ENCODE peak calls at places on chromosomes 3 and 15, in six cellular contexts. A, S, N, Q, V and E are unnamed samples.

GRCh38 chr3:160486459-160486869 is 36.9 kb upstream of the TRIM59 start:
- DNase-seq in A (no peak), S (peak; percentile 74), N (peak; percentile 66), Q (peak; percentile 27), V (no peak), E (no peak)

GRCh38 chr3:122789585-122790273 is 3.9 kb downstream of the HSPBAP1 start:
- DNase-seq in A (no peak), S (no peak), N (no peak), Q (no peak), V (no peak), E (no peak)

GRCh38 chr15:59105839-59106238 is 893 bp downstream of the CCNB2 start:
- DNase-seq in A (no peak), S (no peak), N (peak; percentile 11), Q (no peak), V (no peak), E (no peak)

GRCh38 chr3:85835857-85836470 is 877.2 kb downstream of the CADM2 start:
- DNase-seq in A (no peak), S (no peak), N (no peak), Q (no peak), V (no peak), E (no peak)

GRCh38 chr15:66701422-66702034 is 508 bp upstream of the SMAD6 start:
- DNase-seq in A (no peak), S (peak; percentile 79), N (peak; percentile 45), Q (no peak), V (peak; percentile 54), E (peak; percentile 76)

GRCh38 chr3:52230889-52231499 is 5.5 kb upstream of the TLR9 start:
- DNase-seq in A (no peak), S (no peak), N (no peak), Q (no peak), V (no peak), E (no peak)

GRCh38 chr3:109930592-109930991 is 593.2 kb upstream of the DPPA4 start:
- DNase-seq in A (no peak), S (no peak), N (no peak), Q (no peak), V (no peak), E (no peak)

GRCh38 chr3:72753495-72753894 is 94.8 kb downstream of the SHQ1 start:
- DNase-seq in A (no peak), S (no peak), N (no peak), Q (no peak), V (peak; percentile 29), E (no peak)

GRCh38 chr15:42891569-42891968 is 29.0 kb downstream of the TTBK2 start:
- DNase-seq in A (no peak), S (peak; percentile 37), N (no peak), Q (no peak), V (no peak), E (no peak)

GRCh38 chr15:33913459-33913858 is 54.8 kb upstream of the CHRM5 start:
- DNase-seq in A (no peak), S (no peak), N (no peak), Q (no peak), V (no peak), E (no peak)

GRCh38 chr15:74857671-74858365 is 14.9 kb upstream of the ULK3 start:
- DNase-seq in A (no peak), S (no peak), N (no peak), Q (no peak), V (no peak), E (no peak)

GRCh38 chr3:13581485-13582365 is 32.8 kb downstream of the FBLN2 start:
- DNase-seq in A (no peak), S (peak; percentile 66), N (no peak), Q (peak; percentile 69), V (no peak), E (no peak)

GRCh38 chr15:63998489-63998888 is 47.8 kb downstream of the DAPK2 start:
- DNase-seq in A (no peak), S (no peak), N (no peak), Q (no peak), V (peak; percentile 4), E (no peak)

GRCh38 chr15:64000183-64000710 is 46.0 kb downstream of the DAPK2 start:
- DNase-seq in A (no peak), S (no peak), N (no peak), Q (no peak), V (no peak), E (no peak)

GRCh38 chr15:63999177-63999576 is 47.1 kb downstream of the DAPK2 start:
- DNase-seq in A (no peak), S (no peak), N (no peak), Q (no peak), V (no peak), E (no peak)

GRCh38 chr15:64003182-64003581 is 43.1 kb downstream of the DAPK2 start:
- DNase-seq in A (no peak), S (no peak), N (no peak), Q (no peak), V (no peak), E (no peak)

DNA sequence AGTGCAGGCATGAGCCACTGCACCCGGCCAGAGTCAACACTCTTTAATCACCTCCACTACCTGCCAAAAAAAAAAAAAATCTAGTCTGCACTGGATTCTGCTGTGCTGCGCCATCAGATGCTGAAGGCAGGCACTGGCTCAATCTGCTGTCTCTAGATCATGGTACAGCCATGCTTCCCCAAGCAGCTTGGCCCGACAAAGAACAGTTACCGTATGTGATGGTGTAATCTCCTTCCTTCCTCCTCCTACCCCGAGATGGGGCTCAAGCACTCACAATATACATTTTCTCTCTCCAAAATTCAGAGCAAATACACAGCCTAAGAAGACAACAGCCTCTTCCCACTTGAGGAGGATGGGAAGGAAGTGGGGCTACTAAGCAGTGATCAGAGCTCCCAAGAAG is 45.1 kb downstream of the DAPK2 start:
- DNase-seq in A (no peak), S (no peak), N (no peak), Q (no peak), V (no peak), E (no peak)
- TF ChIP-seq CTCF in A (no peak), S (no peak), N (no peak), Q (no peak), V (no peak), E (no peak)

GRCh38 chr3:141394560-141394959 is 26.3 kb downstream of the ZBTB38 start:
- DNase-seq in A (no peak), S (no peak), N (no peak), Q (no peak), V (no peak), E (no peak)
- TF ChIP-seq CTCF in A (no peak), S (no peak), N (no peak), Q (no peak), V (no peak), E (no peak)

DNA sequence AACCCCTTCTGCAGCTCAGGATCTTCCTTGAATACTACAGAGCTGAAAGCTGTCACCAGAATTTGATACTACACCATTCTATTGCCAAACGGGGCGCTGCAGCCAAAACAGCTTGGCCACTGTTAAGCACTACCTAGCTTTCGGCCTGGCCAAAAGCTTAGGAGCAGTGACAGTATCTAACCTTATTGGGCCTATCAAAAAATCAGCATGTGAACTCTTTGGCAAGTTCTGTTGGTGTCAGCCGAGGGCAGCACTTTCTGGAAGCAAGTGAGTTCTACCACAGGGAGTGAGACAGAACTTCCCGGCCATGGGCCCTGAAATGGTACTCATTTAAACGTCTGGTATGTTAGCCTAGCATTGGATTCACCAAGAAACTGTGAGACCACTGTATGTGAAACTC is 16.1 kb upstream of the GYG1 start:
- DNase-seq in A (peak; percentile 33), S (no peak), N (no peak), Q (no peak), V (no peak), E (no peak)
- TF ChIP-seq CTCF in A (no peak), S (no peak), N (no peak), Q (no peak), V (no peak), E (no peak)

GRCh38 chr3:127000128-127000527 is 17.2 kb downstream of the PLXNA1 start:
- DNase-seq in A (no peak), S (no peak), N (no peak), Q (no peak), V (no peak), E (no peak)

GRCh38 chr3:127002195-127003174 is 19.6 kb downstream of the PLXNA1 start:
- DNase-seq in A (peak; percentile 88), S (peak; percentile 93), N (no peak), Q (peak; percentile 72), V (peak; percentile 55), E (peak; percentile 84)

GRCh38 chr3:127003175-127003555 is 20.2 kb downstream of the PLXNA1 start:
- DNase-seq in A (no peak), S (no peak), N (no peak), Q (no peak), V (no peak), E (no peak)

GRCh38 chr3:127000792-127001191 is 17.9 kb downstream of the PLXNA1 start:
- DNase-seq in A (no peak), S (no peak), N (no peak), Q (no peak), V (no peak), E (no peak)

DNA sequence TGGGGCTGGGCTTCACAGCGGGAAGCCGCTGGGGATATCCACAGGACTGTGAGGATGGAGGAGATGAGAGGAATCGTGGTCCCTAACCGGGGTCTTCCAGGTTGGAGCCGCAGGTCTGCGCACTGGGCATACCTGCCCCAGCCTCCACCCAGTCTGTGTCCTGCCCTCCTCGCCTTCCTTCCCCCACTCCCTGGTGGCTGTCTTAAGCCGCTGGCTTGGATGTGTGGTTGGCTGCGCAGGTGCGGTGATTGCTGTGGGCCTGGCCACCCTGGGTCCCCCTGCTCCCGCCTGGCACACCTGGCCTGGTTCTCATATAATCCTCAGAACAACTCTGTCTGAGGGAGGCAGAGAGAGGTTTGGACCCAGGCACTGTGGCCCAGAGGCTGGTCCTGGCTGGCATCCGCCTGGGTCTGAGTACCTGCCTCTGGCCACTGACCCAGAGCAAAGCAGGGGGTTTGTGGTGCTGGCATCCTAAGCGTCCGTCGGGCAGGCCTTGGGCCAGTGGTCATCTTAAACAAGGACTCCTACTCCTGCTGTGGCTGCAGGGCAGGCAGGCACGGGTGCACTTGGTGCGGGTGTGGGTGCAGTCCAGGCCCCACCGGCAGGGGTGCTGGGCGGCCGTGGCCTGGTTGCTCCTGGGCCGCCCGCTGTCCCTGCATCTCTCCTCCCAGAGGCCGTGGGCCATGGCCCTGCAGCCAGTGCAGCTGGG is 18.7 kb downstream of the PLXNA1 start:
- DNase-seq in A (no peak), S (no peak), N (no peak), Q (no peak), V (no peak), E (no peak)
- TF ChIP-seq CTCF in A (no peak), S (no peak), N (no peak), Q (no peak), V (no peak), E (no peak)

DNA sequence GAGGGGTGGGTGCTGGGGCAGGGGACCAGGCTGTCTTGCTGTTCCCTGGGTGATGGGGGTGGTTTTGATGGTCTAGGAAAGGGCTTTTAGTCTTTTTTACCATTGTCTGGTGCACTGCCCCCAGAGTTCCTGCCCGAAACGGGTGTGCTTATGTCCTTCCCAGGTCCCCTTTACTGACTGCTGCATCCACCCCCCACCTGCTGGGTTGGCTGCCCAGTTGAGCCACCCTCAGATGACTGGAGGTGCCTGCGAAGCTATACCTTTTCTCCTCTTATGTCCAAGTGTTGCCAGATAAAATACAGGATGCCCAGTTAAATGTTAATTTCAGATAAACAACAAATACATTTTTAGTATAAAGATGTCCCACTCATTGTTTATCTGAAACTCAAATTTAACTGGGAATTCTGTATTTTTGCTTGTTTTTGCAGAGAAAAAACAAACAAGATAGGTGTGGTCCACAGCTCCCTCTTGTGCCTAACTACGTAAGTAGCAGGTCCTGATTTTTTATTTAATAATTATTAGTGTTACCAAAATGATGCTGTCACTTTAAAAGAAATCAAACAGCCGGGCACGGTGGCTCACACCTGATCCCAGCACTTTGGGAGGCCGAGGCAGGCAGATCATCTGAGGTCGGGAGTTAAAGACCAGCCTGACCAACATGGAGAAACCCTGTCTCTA is 6.1 kb upstream of the RPP14 start:
- DNase-seq in A (no peak), S (peak; percentile 62), N (peak; percentile 26), Q (no peak), V (no peak), E (no peak)
- TF ChIP-seq CTCF in A (peak; percentile 71), S (peak; percentile 61), N (peak; percentile 44), Q (peak; percentile 44), V (peak; percentile 55), E (peak; percentile 66)